ENCODE peak calls at places on chromosomes 13 and 19, in six cellular contexts. D, H, E, W, J and M are unnamed samples.

GRCh38 chr13:106700007-106700950 is 132.3 kb upstream of the ARGLU1 start:
- DNase-seq in W (no peak), H (no peak), J (no peak), E (peak), D (no peak), M (no peak)

GRCh38 chr13:38385152-38385891 is 35.7 kb downstream of the UFM1 start:
- DNase-seq in D (no peak), W (no peak), H (no peak), J (no peak), E (no peak), M (no peak)

GRCh38 chr13:26538363-26539317 is 18.8 kb upstream of the WASF3 start:
- DNase-seq in D (no peak), J (peak), W (no peak), H (no peak), E (no peak), M (no peak)

GRCh38 chr19:38898788-38899446 is 501 bp downstream of the SIRT2 start:
- DNase-seq in W (no peak), J (peak), E (peak), H (no peak), D (peak), M (no peak)

GRCh38 chr13:74111901-74112824 is 22.0 kb downstream of the KLF12 start:
- DNase-seq in H (no peak), D (no peak), E (no peak), J (no peak), W (no peak), M (no peak)

GRCh38 chr13:97254809-97255208 is 32.7 kb downstream of the MBNL2 start:
- DNase-seq in H (no peak), D (peak), E (peak), J (no peak), W (no peak), M (no peak)

GRCh38 chr13:110965038-110965754 is 50.3 kb upstream of the ANKRD10 start:
- DNase-seq in J (peak), E (peak), D (peak), H (no peak), W (no peak), M (no peak)

GRCh38 chr19:3818918-3819317 is 32.7 kb upstream of the MATK start:
- DNase-seq in D (no peak), J (no peak), E (no peak), H (no peak), W (no peak), M (peak)

GRCh38 chr19:31312004-31312403 is 37.2 kb downstream of the TSHZ3 start:
- DNase-seq in E (peak), W (no peak), D (peak), H (no peak), J (peak), M (no peak)

GRCh38 chr13:109036091-109036490 is 406.7 kb downstream of the MYO16 start:
- DNase-seq in W (no peak), H (no peak), J (no peak), D (no peak), E (no peak), M (no peak)

GRCh38 chr13:52399708-52400107 is 6.3 kb downstream of the THSD1 start:
- DNase-seq in D (no peak), J (peak), H (no peak), E (peak), W (no peak), M (no peak)

GRCh38 chr19:16078311-16078758 is 2.0 kb downstream of the TPM4 start:
- DNase-seq in D (no peak), W (no peak), J (no peak), H (no peak), E (no peak), M (peak)

GRCh38 chr19:46999377-46999776 is 20.3 kb upstream of the NPAS1 start:
- DNase-seq in J (no peak), H (no peak), D (no peak), W (no peak), E (no peak), M (no peak)

GRCh38 chr13:48923376-48923775 is 52.3 kb upstream of the FNDC3A start:
- DNase-seq in D (no peak), W (no peak), H (no peak), J (no peak), E (no peak), M (no peak)

GRCh38 chr13:24452044-24452443 is 60.5 kb downstream of the PARP4 start:
- DNase-seq in W (no peak), H (no peak), J (no peak), D (no peak), E (no peak), M (no peak)

GRCh38 chr19:12789098-12789903 is 2.0 kb upstream of the JUNB start:
- DNase-seq in J (no peak), D (no peak), W (no peak), H (no peak), E (no peak), M (no peak)

GRCh38 chr19:19643158-19644053 is at the start of gene GMIP:
- DNase-seq in E (peak), W (peak), D (peak), H (peak), J (peak), M (peak)

GRCh38 chr13:20633802-20634201 is 66.8 kb downstream of the IFT88 start:
- DNase-seq in E (no peak), H (no peak), D (no peak), J (no peak), W (no peak), M (peak)

GRCh38 chr13:37944476-37945442 is 75.2 kb upstream of the TRPC4 start:
- DNase-seq in E (peak), W (no peak), H (no peak), D (no peak), J (peak), M (peak)

GRCh38 chr13:46527237-46527636 is 25.7 kb upstream of the LRCH1 start:
- DNase-seq in H (no peak), D (no peak), W (no peak), J (no peak), E (no peak), M (no peak)

GRCh38 chr13:112765734-112766133 is 75.9 kb downstream of the ATP11A start:
- DNase-seq in W (no peak), D (no peak), H (peak), E (no peak), J (no peak), M (no peak)

GRCh38 chr13:45849408-45849807 is 2.1 kb downstream of the SIAH3 start:
- DNase-seq in J (no peak), D (no peak), H (no peak), W (no peak), E (no peak), M (no peak)

GRCh38 chr13:33776510-33776909 is 41.4 kb upstream of the RFC3 start:
- DNase-seq in E (no peak), W (peak), H (no peak), J (no peak), D (no peak), M (no peak)

GRCh38 chr19:39498262-39499081 is at the start of gene DLL3:
- DNase-seq in D (no peak), H (peak), J (no peak), E (peak), W (peak), M (peak)

GRCh38 chr13:41652735-41653361 is 195.5 kb downstream of the RGCC start:
- DNase-seq in E (peak), W (peak), D (peak), J (peak), H (no peak), M (no peak)

GRCh38 chr13:80881495-80882482 is 540.9 kb upstream of the SPRY2 start:
- DNase-seq in E (no peak), J (peak), W (peak), D (no peak), H (no peak), M (no peak)

GRCh38 chr13:25286308-25286968 is 850 bp downstream of the MTMR6 start:
- DNase-seq in H (no peak), D (peak), J (peak), W (no peak), E (peak), M (peak)

GRCh38 chr19:43739419-43739818 is 15.3 kb downstream of the SMG9 start:
- DNase-seq in J (no peak), H (no peak), D (no peak), E (no peak), W (no peak), M (peak)

GRCh38 chr19:58054792-58055482 is 4.1 kb upstream of the ZNF135 start:
- DNase-seq in D (peak), H (peak), J (peak), W (no peak), E (no peak), M (peak)

GRCh38 chr19:40139533-40140287 is 49.0 kb upstream of the ZNF780A start:
- DNase-seq in W (peak), J (peak), D (peak), H (no peak), E (peak), M (no peak)